ENCODE peak calls at places on chromosomes 11 and 22, in four cellular contexts. J is AG04449, B is GM12865, X is fibroblast of mammary gland. O is an unnamed sample.

GRCh38 chr11:93570759-93571413 is 27.7 kb upstream of the SMCO4 start:
- DNase-seq in X (peak; percentile 75), B (no peak), J (peak; percentile 24), O (no peak)

GRCh38 chr11:14418801-14419417 is 59.9 kb upstream of the RRAS2 start:
- DNase-seq in X (peak; percentile 45), B (peak; percentile 17), J (no peak), O (peak; percentile 30)

GRCh38 chr11:19316434-19316833 is 75.7 kb upstream of the E2F8 start:
- DNase-seq in B (no peak), X (peak; percentile 36), J (no peak), O (no peak)

GRCh38 chr22:39177456-39177775 is 24.9 kb upstream of the CBX7 start:
- DNase-seq in B (no peak), J (no peak), X (no peak), O (no peak)

GRCh38 chr11:59180168-59180567 is 8.2 kb downstream of the DTX4 start:
- DNase-seq in J (no peak), X (no peak), B (no peak), O (no peak)

GRCh38 chr22:43255299-43255698 is 68.4 kb upstream of the TTLL12 start:
- DNase-seq in X (no peak), B (peak; percentile 16), J (no peak), O (no peak)

GRCh38 chr22:23520875-23521441 is 59.1 kb downstream of the IGLL1 start:
- DNase-seq in B (no peak), X (peak; percentile 38), J (no peak), O (no peak)

GRCh38 chr22:36453266-36453607 is 28.2 kb downstream of the TXN2 start:
- DNase-seq in X (no peak), J (no peak), B (peak; percentile 34), O (no peak)

GRCh38 chr22:45006101-45006872 is 3.5 kb downstream of the PHF21B start:
- DNase-seq in B (no peak), X (no peak), J (no peak), O (no peak)

GRCh38 chr22:38946771-38947170 is 10.6 kb upstream of the APOBEC3A start:
- DNase-seq in B (no peak), J (no peak), X (no peak), O (no peak)

GRCh38 chr22:48439560-48440135 is 1388.0 kb downstream of the BRD1 start:
- DNase-seq in B (no peak), J (no peak), X (no peak), O (no peak)

GRCh38 chr22:23180893-23181762 is 819 bp downstream of the BCR start:
- DNase-seq in X (no peak), B (peak; percentile 54), J (no peak), O (no peak)

GRCh38 chr11:45805305-45806071 is 539 bp downstream of the SLC35C1 start:
- DNase-seq in J (no peak), X (peak; percentile 69), B (peak; percentile 23), O (no peak)

GRCh38 chr11:45804806-45805304 is at the start of gene SLC35C1:
- DNase-seq in J (peak; percentile 51), X (peak; percentile 88), B (peak; percentile 97), O (peak; percentile 99)

GRCh38 chr11:45802531-45803317 is 2.2 kb upstream of the SLC35C1 start:
- DNase-seq in J (no peak), X (no peak), B (no peak), O (no peak)

GRCh38 chr11:45806072-45806933 is 1.4 kb downstream of the SLC35C1 start:
- DNase-seq in J (no peak), X (no peak), B (no peak), O (no peak)

DNA sequence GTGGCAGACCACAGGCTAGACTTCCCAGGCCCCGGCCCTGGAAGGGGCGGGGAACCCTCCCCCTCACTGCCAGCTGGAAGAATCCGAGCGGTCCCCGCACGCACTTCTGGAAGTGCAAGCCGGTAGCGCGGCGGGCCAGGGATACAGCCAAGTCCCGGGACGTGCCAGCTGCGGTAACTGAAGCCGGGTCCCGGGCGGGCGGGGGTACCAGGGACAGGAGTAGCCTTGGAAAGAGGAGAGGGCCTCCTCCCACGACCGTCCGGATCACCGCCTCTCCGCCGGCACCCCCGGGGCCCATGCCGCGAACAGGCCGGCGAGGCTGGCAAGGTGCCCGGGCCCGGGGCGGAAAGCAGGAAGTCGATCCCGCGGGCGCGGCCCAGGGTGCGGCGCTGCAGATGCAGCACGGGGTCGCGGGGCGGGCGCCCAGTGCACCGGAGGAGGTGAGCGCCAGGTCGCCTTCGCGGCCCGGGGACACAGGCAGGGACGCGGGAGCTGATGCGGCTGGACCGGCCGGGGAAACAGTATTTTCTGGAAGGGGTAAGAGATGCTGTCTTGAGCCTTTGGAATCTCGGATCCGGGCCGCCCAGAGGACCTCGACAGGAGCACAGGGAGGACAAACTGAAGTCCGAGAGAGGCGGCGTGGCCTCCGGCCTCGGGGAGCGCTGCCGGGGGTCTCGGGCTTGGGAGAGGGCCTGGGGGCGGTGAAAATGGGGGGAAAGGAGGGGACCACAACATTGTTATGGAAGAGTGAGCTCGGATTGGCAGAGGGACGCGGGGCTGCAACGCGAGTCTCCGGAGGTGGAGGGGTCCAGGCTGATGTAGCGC is 756 bp upstream of the SLC35C1 start:
- DNase-seq in J (no peak), B (peak; percentile 56), X (peak; percentile 24), O (peak; percentile 59)
- TF ChIP-seq CTCF in J (peak; percentile 6), B (no peak), X (no peak), O (no peak)

GRCh38 chr11:117417856-117418255 is 90.2 kb downstream of the CEP164 start:
- DNase-seq in J (no peak), X (no peak), B (no peak), O (no peak)
- TF ChIP-seq CTCF in J (no peak), X (no peak), B (no peak), O (no peak)

GRCh38 chr22:31477329-31477728 is 12.3 kb downstream of the EIF4ENIF1 start:
- DNase-seq in B (peak; percentile 73), X (no peak), J (no peak), O (peak; percentile 68)

GRCh38 chr22:31481129-31481528 is 8.5 kb downstream of the EIF4ENIF1 start:
- DNase-seq in X (no peak), B (no peak), J (no peak), O (no peak)

GRCh38 chr22:31474743-31475142 is 14.9 kb downstream of the EIF4ENIF1 start:
- DNase-seq in X (peak; percentile 65), J (peak; percentile 90), B (no peak), O (no peak)

DNA sequence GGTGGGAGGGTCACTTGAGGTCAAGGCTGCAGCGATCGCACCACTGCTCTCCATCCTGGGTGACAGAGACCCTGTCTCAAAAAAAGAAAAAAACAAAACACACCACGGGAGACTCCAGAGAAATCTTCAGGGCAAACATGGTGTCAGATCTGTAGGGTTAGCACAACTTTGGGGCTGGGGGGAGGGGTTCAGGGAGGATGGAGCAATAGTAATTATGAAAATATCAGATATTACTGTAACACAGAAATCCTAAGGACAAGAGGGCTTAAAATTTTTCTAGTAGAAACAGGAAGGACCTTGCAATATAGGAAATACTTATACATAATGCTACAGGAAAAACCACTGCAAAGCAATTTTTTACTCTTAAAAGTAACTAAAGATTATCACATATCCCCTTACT is 13.9 kb downstream of the EIF4ENIF1 start:
- DNase-seq in X (no peak), B (no peak), J (no peak), O (no peak)
- TF ChIP-seq CTCF in X (no peak), B (no peak), J (no peak), O (no peak)

GRCh38 chr11:17771841-17772401 is 37.3 kb downstream of the KCNC1 start:
- DNase-seq in B (no peak), J (no peak), X (no peak), O (no peak)

GRCh38 chr11:17771415-17771814 is 36.8 kb downstream of the KCNC1 start:
- DNase-seq in X (no peak), J (no peak), B (no peak), O (no peak)

GRCh38 chr11:17769218-17769617 is 34.6 kb downstream of the KCNC1 start:
- DNase-seq in X (no peak), B (no peak), J (no peak), O (no peak)

GRCh38 chr11:17770048-17770652 is 35.6 kb downstream of the KCNC1 start:
- DNase-seq in J (no peak), B (peak; percentile 18), X (no peak), O (no peak)

DNA sequence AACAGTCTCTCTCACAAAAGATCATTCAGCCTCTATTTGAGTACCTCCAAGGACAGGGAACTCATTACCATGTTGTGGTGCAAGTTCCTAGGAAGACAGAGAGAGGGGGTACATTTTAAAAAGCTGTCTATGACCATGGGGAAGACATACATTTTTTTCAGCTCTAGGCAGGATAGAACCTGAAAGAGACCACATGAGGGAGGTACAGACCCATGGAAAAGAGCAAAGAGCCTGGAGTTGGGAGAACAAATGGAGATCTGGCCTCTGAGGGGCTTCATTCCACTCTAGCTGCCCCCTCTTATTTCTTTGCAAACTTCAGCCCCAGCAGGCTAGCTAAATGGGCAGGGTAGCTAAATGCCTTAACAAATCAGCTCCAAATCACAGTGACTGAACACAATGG is 36.3 kb downstream of the KCNC1 start:
- DNase-seq in B (no peak), X (peak; percentile 27), J (no peak), O (no peak)
- TF ChIP-seq CTCF in B (no peak), X (peak; percentile 38), J (no peak), O (no peak)

GRCh38 chr11:44978279-44978960 is 27.7 kb upstream of the TP53I11 start:
- DNase-seq in X (no peak), J (no peak), B (no peak), O (no peak)
- TF ChIP-seq CTCF in X (no peak), J (no peak), B (no peak), O (no peak)

DNA sequence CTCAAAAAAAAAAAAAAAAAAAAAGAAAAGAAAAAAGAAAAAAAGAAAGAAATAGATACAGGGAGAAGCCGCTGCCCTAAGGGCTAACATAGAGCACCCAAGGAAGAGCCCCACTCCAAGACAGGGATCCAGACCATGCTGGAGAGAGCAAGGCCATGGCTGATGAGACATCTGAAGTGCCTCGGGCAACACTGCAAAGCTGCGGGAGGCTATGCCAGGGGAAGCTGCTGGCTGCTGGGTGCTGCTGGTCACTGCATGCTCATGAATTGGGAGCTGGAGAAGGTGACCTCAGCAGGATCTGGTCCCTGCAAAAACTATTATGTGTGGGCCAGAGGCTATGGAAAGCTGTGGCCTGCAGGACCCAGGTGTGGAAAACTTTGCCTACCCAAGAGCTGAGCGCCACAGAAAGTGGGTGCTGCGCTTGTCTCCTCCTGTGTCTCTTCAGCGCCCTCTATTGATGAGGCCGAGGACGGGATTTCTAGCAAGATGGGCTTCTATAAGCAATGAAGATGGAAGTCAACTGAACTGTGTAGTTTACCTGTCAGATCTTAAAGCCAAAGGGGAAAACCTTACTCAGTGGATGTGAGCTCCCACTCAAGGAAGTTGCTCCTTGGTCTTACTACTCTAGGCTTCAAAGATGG is 17.3 kb upstream of the SLC29A2 start:
- DNase-seq in X (peak; percentile 74), J (no peak), B (peak; percentile 82), O (peak; percentile 68)
- TF ChIP-seq CTCF in X (peak; percentile 86), J (peak; percentile 77), B (peak; percentile 83), O (peak; percentile 77)